ENCODE peak calls at places on chromosomes 3 and 15, in ten cellular contexts. D is HepG2, H is colonic mucosa, A is neuronal stem cell, K is neural progenitor cell, U is PC-3, E is H1, T is astrocyte, Z is HCT116, R is kidney. O is an unnamed sample.

GRCh38 chr15:31435891-31436628 is 109.4 kb downstream of the KLF13 start:
- DNase-seq in T (no peak), K (no peak), D (no peak), H (peak; percentile 56), Z (peak; percentile 15), A (no peak), R (no peak), U (peak; percentile 8), E (no peak), O (no peak)

GRCh38 chr3:32437898-32438297 is 46.2 kb downstream of the CMTM7 start:
- DNase-seq in E (no peak), U (no peak), T (no peak), R (no peak), K (no peak), Z (no peak), H (peak; percentile 11), D (no peak), A (no peak), O (no peak)

GRCh38 chr3:193816028-193816395 is 223.0 kb downstream of the OPA1 start:
- DNase-seq in H (no peak), R (no peak), A (no peak), T (no peak), Z (no peak), U (no peak), D (no peak), E (no peak), K (no peak), O (no peak)

GRCh38 chr3:172581757-172582166 is 58.5 kb upstream of the TNFSF10 start:
- DNase-seq in H (no peak), A (no peak), T (no peak), E (no peak), Z (no peak), U (no peak), R (no peak), K (no peak), D (no peak), O (no peak)

GRCh38 chr3:141275973-141276372 is 44.3 kb downstream of the PXYLP1 start:
- DNase-seq in T (no peak), K (no peak), Z (no peak), U (peak; percentile 98), H (no peak), A (no peak), D (peak; percentile 86), E (no peak), R (no peak), O (no peak)

GRCh38 chr3:167936010-167936409 is 159.7 kb downstream of the GOLIM4 start:
- DNase-seq in A (no peak), E (no peak), T (no peak), U (no peak), H (no peak), R (no peak), D (no peak), K (no peak), Z (no peak), O (no peak)

GRCh38 chr3:25080461-25080860 is 347.6 kb upstream of the RARB start:
- DNase-seq in E (no peak), D (no peak), K (no peak), H (no peak), A (no peak), Z (no peak), T (peak; percentile 8), R (no peak), U (no peak), O (no peak)

GRCh38 chr3:121705541-121705940 is 44.0 kb downstream of the GOLGB1 start:
- DNase-seq in D (no peak), K (no peak), A (no peak), T (no peak), R (no peak), Z (no peak), H (no peak), U (no peak), E (no peak), O (no peak)

GRCh38 chr15:46768287-46768686 is 949.0 kb upstream of the SEMA6D start:
- DNase-seq in H (no peak), U (no peak), Z (no peak), K (no peak), T (no peak), A (no peak), R (no peak), E (no peak), D (no peak), O (peak; percentile 61)

GRCh38 chr3:16522820-16523219 is 9.3 kb upstream of the RFTN1 start:
- DNase-seq in R (no peak), Z (no peak), D (no peak), E (no peak), H (no peak), T (no peak), U (no peak), A (no peak), K (no peak), O (no peak)

GRCh38 chr3:187130346-187131066 is 8.8 kb downstream of the RPL39L start:
- DNase-seq in E (no peak), T (peak; percentile 67), U (peak; percentile 65), H (no peak), A (no peak), D (no peak), Z (no peak), K (no peak), R (no peak), O (no peak)

GRCh38 chr3:38138347-38139190 is at the start of gene MYD88:
- DNase-seq in E (no peak), R (peak; percentile 95), A (peak; percentile 53), U (peak; percentile 62), T (peak; percentile 39), Z (no peak), H (peak; percentile 90), K (peak; percentile 85), D (peak; percentile 63), O (peak; percentile 91)

GRCh38 chr3:107238787-107239186 is 138.5 kb upstream of the CCDC54 start:
- DNase-seq in Z (no peak), H (no peak), A (no peak), E (no peak), K (no peak), T (no peak), R (no peak), U (no peak), D (no peak), O (no peak)

GRCh38 chr3:28667646-28668376 is 319.2 kb upstream of the AZI2 start:
- DNase-seq in Z (peak; percentile 51), H (peak; percentile 64), R (peak; percentile 47), A (peak; percentile 76), T (peak; percentile 27), E (peak; percentile 49), K (peak; percentile 77), U (peak; percentile 83), D (peak; percentile 46), O (peak; percentile 94)

GRCh38 chr3:119352235-119352634 is 58.1 kb downstream of the ARHGAP31 start:
- DNase-seq in H (no peak), R (no peak), K (no peak), T (peak; percentile 53), E (no peak), D (no peak), A (no peak), Z (no peak), U (peak; percentile 13), O (no peak)

GRCh38 chr3:155239960-155240359 is 53.5 kb downstream of the STRIT1 start:
- DNase-seq in K (no peak), U (no peak), E (no peak), T (no peak), R (peak; percentile 42), D (no peak), H (no peak), Z (no peak), A (no peak), O (no peak)
- H3K27ac ChIP-seq in K (no peak overlapping the region), U (no peak overlapping the region), E (no peak overlapping the region), T (no peak overlapping the region), R (no peak overlapping the region), D (no peak overlapping the region), H (no peak overlapping the region), Z (no peak overlapping the region), A (no peak overlapping the region), O (no peak overlapping the region)

GRCh38 chr3:23987376-23987775 is 42.3 kb downstream of the NR1D2 start:
- DNase-seq in D (no peak), T (no peak), E (no peak), R (no peak), A (no peak), H (no peak), K (no peak), U (no peak), Z (no peak), O (no peak)
- H3K9ac ChIP-seq in D (no peak overlapping the region), T (no peak overlapping the region), E (no peak overlapping the region), R (no peak overlapping the region), A (no peak overlapping the region), H (no peak overlapping the region), K (no peak overlapping the region), U (no peak overlapping the region), Z (no peak overlapping the region), O (no peak overlapping the region)

GRCh38 chr15:81000144-81000625 is 538 bp upstream of the TLNRD1 start:
- DNase-seq in U (peak; percentile 19), D (peak; percentile 27), H (peak; percentile 41), K (no peak), E (no peak), T (no peak), Z (no peak), R (no peak), A (no peak), O (no peak)

GRCh38 chr15:81000626-81001179 is at the start of gene TLNRD1:
- DNase-seq in H (peak; percentile 93), D (peak; percentile 83), U (peak; percentile 88), R (peak; percentile 96), K (peak; percentile 94), Z (peak; percentile 80), A (peak; percentile 85), T (peak; percentile 86), E (no peak), O (peak; percentile 94)

GRCh38 chr15:80998252-80998651 is 2.5 kb upstream of the TLNRD1 start:
- DNase-seq in D (no peak), R (no peak), E (no peak), T (no peak), A (no peak), U (no peak), H (no peak), K (no peak), Z (no peak), O (no peak)

GRCh38 chr15:81001180-81002003 is 669 bp downstream of the TLNRD1 start:
- DNase-seq in K (peak; percentile 77), H (peak; percentile 68), E (no peak), U (peak; percentile 50), A (peak; percentile 31), R (peak; percentile 90), D (no peak), T (peak; percentile 14), Z (no peak), O (peak; percentile 78)

GRCh38 chr15:80999623-81000036 is 1.1 kb upstream of the TLNRD1 start:
- DNase-seq in Z (peak; percentile 63), T (no peak), K (no peak), A (no peak), U (peak; percentile 82), R (peak; percentile 74), E (no peak), H (peak; percentile 86), D (no peak), O (peak; percentile 61)
- H3K4me3 ChIP-seq in Z (peak overlapping the region; percentile 77), T (peak overlapping the region; percentile 85), K (peak overlapping the region; percentile 100), A (no peak overlapping the region), U (peak overlapping the region; percentile 89), R (peak overlapping the region; percentile 87), E (peak overlapping the region; percentile 90), H (peak overlapping the region; percentile 69), D (peak overlapping the region; percentile 76), O (peak overlapping the region; percentile 94)

DNA sequence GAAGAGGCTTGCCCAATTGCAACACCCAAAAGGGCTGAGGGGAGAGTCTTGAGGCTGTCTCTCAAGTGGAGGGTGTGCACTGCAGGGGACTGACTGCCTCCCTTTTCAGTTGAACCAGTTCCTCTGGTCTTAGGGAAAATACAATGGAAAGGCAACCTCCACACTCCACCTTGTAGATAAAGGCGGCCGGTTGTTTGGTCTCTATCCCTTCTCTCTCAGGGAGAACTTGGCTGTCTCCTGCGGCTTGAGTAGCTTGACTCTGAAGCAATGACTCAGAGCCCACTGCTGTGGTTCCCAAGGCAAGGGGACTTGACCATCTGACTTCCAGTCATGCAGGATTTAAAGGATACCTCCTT is 143.2 kb upstream of the UMPS start:
- DNase-seq in H (no peak), D (no peak), R (no peak), K (peak; percentile 8), E (no peak), A (no peak), U (peak; percentile 64), T (peak; percentile 72), Z (no peak), O (peak; percentile 79)
- H3K27ac ChIP-seq in H (no peak overlapping the region), D (no peak overlapping the region), R (no peak overlapping the region), K (no peak overlapping the region), E (no peak overlapping the region), A (no peak overlapping the region), U (no peak overlapping the region), T (no peak overlapping the region), Z (no peak overlapping the region), O (no peak overlapping the region)

O was measured in endodermal cell.